ENCODE peak calls at places on chromosomes 11 and 22, in ten cellular contexts. U is brain microvascular endothelial cell, K is NCI-H460, A is foreskin melanocyte, I is iPS-NIHi11, J is neural progenitor cell, L is SW480, T is OCI-M1, Z is T-helper 1 cell, W is thoracic aorta. G is an unnamed sample.

GRCh38 chr11:61413496-61413895 is 16.3 kb downstream of the CPSF7 start:
- DNase-seq in U (no peak), K (no peak), A (no peak), I (no peak), J (no peak), L (no peak), T (no peak), Z (no peak), W (no peak), G (no peak)

GRCh38 chr22:30313527-30314385 is 13.0 kb downstream of the TBC1D10A start:
- DNase-seq in U (no peak), K (no peak), A (no peak), I (no peak), J (no peak), L (no peak), T (no peak), Z (no peak), W (no peak), G (no peak)

GRCh38 chr22:24410110-24410856 is 17.1 kb upstream of the ADORA2A start:
- DNase-seq in U (peak), K (no peak), A (no peak), I (peak), J (no peak), L (no peak), T (no peak), Z (no peak), W (no peak), G (no peak)

GRCh38 chr11:1298695-1299492 is 10.5 kb downstream of the TOLLIP start:
- DNase-seq in U (no peak), K (peak), A (no peak), I (peak), J (peak), L (peak), T (peak), Z (no peak), W (no peak), G (peak)

GRCh38 chr22:42933783-42934144 is 76.7 kb upstream of the ARFGAP3 start:
- DNase-seq in U (peak), K (no peak), A (peak), I (no peak), J (no peak), L (no peak), T (peak), Z (peak), W (no peak), G (no peak)

GRCh38 chr22:46308283-46308988 is 11.8 kb downstream of the GTSE1 start:
- DNase-seq in U (no peak), K (no peak), A (no peak), I (no peak), J (no peak), L (no peak), T (no peak), Z (no peak), W (no peak), G (no peak)

GRCh38 chr11:120929090-120929489 is 94.8 kb upstream of the TBCEL start:
- DNase-seq in U (no peak), K (no peak), A (no peak), I (no peak), J (no peak), L (no peak), T (no peak), Z (no peak), W (no peak), G (no peak)

GRCh38 chr11:118841469-118842222 is 42.0 kb upstream of the CXCR5 start:
- DNase-seq in U (no peak), K (no peak), A (no peak), I (no peak), J (no peak), L (no peak), T (peak), Z (peak), W (no peak), G (no peak)

GRCh38 chr11:73784080-73784634 is 3.5 kb upstream of the MRPL48 start:
- DNase-seq in U (no peak), K (peak), A (no peak), I (no peak), J (no peak), L (peak), T (peak), Z (peak), W (no peak), G (no peak)

GRCh38 chr11:33690290-33691050 is 10.2 kb downstream of the C11orf91 start:
- DNase-seq in U (peak), K (peak), A (peak), I (no peak), J (no peak), L (peak), T (no peak), Z (no peak), W (peak), G (no peak)

GRCh38 chr11:45021001-45021400 is 70.3 kb upstream of the TP53I11 start:
- DNase-seq in U (no peak), K (no peak), A (peak), I (no peak), J (no peak), L (no peak), T (peak), Z (no peak), W (no peak), G (no peak)

GRCh38 chr11:33724644-33725035 is 11.6 kb downstream of the CD59 start:
- DNase-seq in U (no peak), K (no peak), A (peak), I (no peak), J (no peak), L (no peak), T (peak), Z (no peak), W (no peak), G (no peak)

GRCh38 chr11:114348200-114349191 is 51.8 kb downstream of the C11orf71 start:
- DNase-seq in U (peak), K (peak), A (peak), I (peak), J (peak), L (peak), T (peak), Z (peak), W (no peak), G (peak)

GRCh38 chr11:100925935-100926334 is 203.7 kb downstream of the PGR start:
- DNase-seq in U (peak), K (peak), A (peak), I (no peak), J (no peak), L (peak), T (peak), Z (peak), W (no peak), G (no peak)